ENCODE peak calls at places on chromosome 2, in six cellular contexts. F is NCI-H1105 treated with DMSO at 0.1 percent for 48 hours, R is T1000, G is ACHN, B is HTR-8/SVneo, X is RPMI8226. V is an unnamed sample.

GRCh38 chr2:18149660-18150246 is 271.3 kb downstream of the KCNS3 start:
- DNase-seq in G (peak; percentile 68), X (peak; percentile 61), B (peak; percentile 23), R (no peak), F (peak; percentile 50), V (no peak)

GRCh38 chr2:201471732-201472395 is 20.3 kb downstream of the STRADB start:
- DNase-seq in B (no peak), R (no peak), X (no peak), F (no peak), G (no peak), V (no peak)

GRCh38 chr2:112322919-112323318 is 47.5 kb downstream of the ZC3H6 start:
- DNase-seq in X (no peak), G (no peak), R (no peak), F (no peak), B (no peak), V (no peak)

GRCh38 chr2:122238006-122238559 is 482.6 kb downstream of the TSN start:
- DNase-seq in F (no peak), B (no peak), X (no peak), R (no peak), G (no peak), V (no peak)

GRCh38 chr2:148650881-148651280 is 6.3 kb downstream of the EPC2 start:
- DNase-seq in G (no peak), R (no peak), B (no peak), F (no peak), X (no peak), V (no peak)

GRCh38 chr2:217978536-217979150 is 24.2 kb downstream of the TNS1 start:
- DNase-seq in R (no peak), B (no peak), X (no peak), G (peak; percentile 44), F (no peak), V (no peak)

GRCh38 chr2:217880490-217880889 is 122.3 kb downstream of the TNS1 start:
- DNase-seq in F (no peak), G (no peak), X (no peak), B (no peak), R (no peak), V (no peak)

GRCh38 chr2:166516712-166517303 is 22.8 kb upstream of the SCN7A start:
- DNase-seq in G (peak; percentile 46), B (no peak), F (peak; percentile 36), R (no peak), X (peak; percentile 8), V (no peak)

GRCh38 chr2:188852752-188853151 is 121.4 kb upstream of the COL3A1 start:
- DNase-seq in R (no peak), X (no peak), G (no peak), B (no peak), F (no peak), V (no peak)